ENCODE peak calls at places on chromosomes 12 and 14, in five cellular contexts. One of them, this sample, is unnamed.

GRCh38 chr12:47385587-47385986 is 305.8 kb upstream of the AMIGO2 start:
- DNase-seq in colonic mucosa: no peak
- DNase-seq in small intestine: no peak
- DNase-seq in GM23248: no peak
- DNase-seq in stomach: no peak
- DNase-seq in this sample: no peak

GRCh38 chr14:75022655-75023054 is 19.9 kb downstream of the EIF2B2 start:
- DNase-seq in colonic mucosa: no peak
- DNase-seq in small intestine: no peak
- DNase-seq in GM23248: peak; percentile 46
- DNase-seq in stomach: no peak
- DNase-seq in this sample: no peak

GRCh38 chr12:92571844-92572543 is 130.8 kb upstream of the PLEKHG7 start:
- DNase-seq in colonic mucosa: no peak
- DNase-seq in small intestine: no peak
- DNase-seq in GM23248: peak; percentile 21
- DNase-seq in stomach: no peak
- DNase-seq in this sample: no peak

GRCh38 chr12:7884687-7885086 is 12.0 kb upstream of the SLC2A14 start:
- DNase-seq in colonic mucosa: no peak
- DNase-seq in small intestine: peak; percentile 16
- DNase-seq in GM23248: no peak
- DNase-seq in stomach: no peak
- DNase-seq in this sample: no peak

GRCh38 chr12:93902736-93903562 is 225.8 kb downstream of the CRADD start:
- DNase-seq in colonic mucosa: peak; percentile 49
- DNase-seq in small intestine: peak; percentile 89
- DNase-seq in GM23248: no peak
- DNase-seq in stomach: no peak
- DNase-seq in this sample: no peak

GRCh38 chr14:95337052-95337595 is 17.4 kb upstream of the CLMN start:
- DNase-seq in colonic mucosa: no peak
- DNase-seq in small intestine: no peak
- DNase-seq in GM23248: no peak
- DNase-seq in stomach: no peak
- DNase-seq in this sample: no peak

GRCh38 chr12:58576965-58577364 is 343.3 kb downstream of the LRIG3 start:
- DNase-seq in colonic mucosa: no peak
- DNase-seq in small intestine: no peak
- DNase-seq in GM23248: no peak
- DNase-seq in stomach: no peak
- DNase-seq in this sample: no peak

GRCh38 chr12:57456145-57456700 is 1.1 kb downstream of the INHBE start:
- DNase-seq in colonic mucosa: peak; percentile 52
- DNase-seq in small intestine: peak; percentile 52
- DNase-seq in GM23248: peak; percentile 55
- DNase-seq in stomach: no peak
- DNase-seq in this sample: no peak

GRCh38 chr12:104956870-104957301 is 1.2 kb downstream of the SLC41A2 start:
- DNase-seq in colonic mucosa: no peak
- DNase-seq in small intestine: no peak
- DNase-seq in GM23248: peak; percentile 13
- DNase-seq in stomach: no peak
- DNase-seq in this sample: no peak

GRCh38 chr12:124565071-124565491 is 2.3 kb downstream of the NCOR2 start:
- DNase-seq in colonic mucosa: no peak
- DNase-seq in small intestine: no peak
- DNase-seq in GM23248: peak; percentile 77
- DNase-seq in stomach: no peak
- DNase-seq in this sample: no peak

GRCh38 chr14:41604793-41605534 is 1.7 kb upstream of the LRFN5 start:
- DNase-seq in colonic mucosa: peak; percentile 16
- DNase-seq in small intestine: no peak
- DNase-seq in GM23248: peak; percentile 88
- DNase-seq in stomach: no peak
- DNase-seq in this sample: no peak

GRCh38 chr12:92362785-92363184 is 217.1 kb upstream of the BTG1 start:
- DNase-seq in colonic mucosa: no peak
- DNase-seq in small intestine: no peak
- DNase-seq in GM23248: no peak
- DNase-seq in stomach: no peak
- DNase-seq in this sample: no peak

GRCh38 chr12:31245822-31246469 is 80.0 kb downstream of the SINHCAF start:
- DNase-seq in colonic mucosa: no peak
- DNase-seq in small intestine: no peak
- DNase-seq in GM23248: no peak
- DNase-seq in stomach: no peak
- DNase-seq in this sample: no peak

GRCh38 chr14:92109490-92109889 is 3.1 kb upstream of the ATXN3 start:
- DNase-seq in colonic mucosa: no peak
- DNase-seq in small intestine: no peak
- DNase-seq in GM23248: no peak
- DNase-seq in stomach: no peak
- DNase-seq in this sample: no peak

GRCh38 chr12:90836689-90837088 is 118.3 kb downstream of the CCER1 start:
- DNase-seq in colonic mucosa: no peak
- DNase-seq in small intestine: no peak
- DNase-seq in GM23248: no peak
- DNase-seq in stomach: no peak
- DNase-seq in this sample: no peak

GRCh38 chr12:6340745-6341438 is 984 bp downstream of the TNFRSF1A start:
- DNase-seq in colonic mucosa: no peak
- DNase-seq in small intestine: peak; percentile 42
- DNase-seq in GM23248: peak; percentile 37
- DNase-seq in stomach: no peak
- DNase-seq in this sample: no peak

GRCh38 chr12:51429705-51430104 is 5.1 kb downstream of the SLC4A8 start:
- DNase-seq in colonic mucosa: no peak
- DNase-seq in small intestine: no peak
- DNase-seq in GM23248: no peak
- DNase-seq in stomach: no peak
- DNase-seq in this sample: no peak

GRCh38 chr12:38016606-38017005 is 300.0 kb upstream of the ALG10B start:
- DNase-seq in colonic mucosa: no peak
- DNase-seq in small intestine: no peak
- DNase-seq in GM23248: no peak
- DNase-seq in stomach: no peak
- DNase-seq in this sample: no peak

GRCh38 chr12:21773263-21773741 is 1.2 kb downstream of the KCNJ8 start:
- DNase-seq in colonic mucosa: peak; percentile 25
- DNase-seq in small intestine: no peak
- DNase-seq in GM23248: peak; percentile 48
- DNase-seq in stomach: no peak
- DNase-seq in this sample: no peak

GRCh38 chr12:15592934-15593333 is 196.3 kb downstream of the EPS8 start:
- DNase-seq in colonic mucosa: no peak
- DNase-seq in small intestine: no peak
- DNase-seq in GM23248: no peak
- DNase-seq in stomach: no peak
- DNase-seq in this sample: no peak

GRCh38 chr12:1560704-1561103 is 33.7 kb downstream of the FBXL14 start:
- DNase-seq in colonic mucosa: no peak
- DNase-seq in small intestine: no peak
- DNase-seq in GM23248: no peak
- DNase-seq in stomach: no peak
- DNase-seq in this sample: no peak

GRCh38 chr12:68960162-68960501 is 27.2 kb upstream of the CPM start:
- DNase-seq in colonic mucosa: no peak
- DNase-seq in small intestine: no peak
- DNase-seq in GM23248: peak; percentile 59
- DNase-seq in stomach: no peak
- DNase-seq in this sample: no peak

GRCh38 chr12:14199455-14200199 is 165.9 kb upstream of the ATF7IP start:
- DNase-seq in colonic mucosa: no peak
- DNase-seq in small intestine: no peak
- DNase-seq in GM23248: no peak
- DNase-seq in stomach: no peak
- DNase-seq in this sample: no peak

GRCh38 chr12:51238037-51238509 is 553 bp upstream of the DAZAP2 start:
- DNase-seq in colonic mucosa: no peak
- DNase-seq in small intestine: peak; percentile 51
- DNase-seq in GM23248: peak; percentile 31
- DNase-seq in stomach: peak; percentile 50
- DNase-seq in this sample: no peak

GRCh38 chr14:71362282-71362681 is 455.0 kb downstream of the PCNX1 start:
- DNase-seq in colonic mucosa: no peak
- DNase-seq in small intestine: no peak
- DNase-seq in GM23248: no peak
- DNase-seq in stomach: no peak
- DNase-seq in this sample: no peak

GRCh38 chr12:50196537-50196936 is 29.4 kb upstream of the CERS5 start:
- DNase-seq in colonic mucosa: no peak
- DNase-seq in small intestine: no peak
- DNase-seq in GM23248: no peak
- DNase-seq in stomach: no peak
- DNase-seq in this sample: no peak

GRCh38 chr14:80415636-80416035 is 204.3 kb upstream of the DIO2 start:
- DNase-seq in colonic mucosa: no peak
- DNase-seq in small intestine: no peak
- DNase-seq in GM23248: no peak
- DNase-seq in stomach: no peak
- DNase-seq in this sample: no peak

GRCh38 chr14:80419769-80420168 is 208.5 kb upstream of the DIO2 start:
- DNase-seq in colonic mucosa: no peak
- DNase-seq in small intestine: no peak
- DNase-seq in GM23248: no peak
- DNase-seq in stomach: no peak
- DNase-seq in this sample: no peak

GRCh38 chr14:80414080-80414479 is 202.8 kb upstream of the DIO2 start:
- DNase-seq in colonic mucosa: no peak
- DNase-seq in small intestine: no peak
- DNase-seq in GM23248: no peak
- DNase-seq in stomach: no peak
- DNase-seq in this sample: no peak

GRCh38 chr14:80419339-80419738 is 208.0 kb upstream of the DIO2 start:
- DNase-seq in colonic mucosa: no peak
- DNase-seq in small intestine: no peak
- DNase-seq in GM23248: no peak
- DNase-seq in stomach: peak; percentile 71
- DNase-seq in this sample: no peak
- H3K27me3 ChIP-seq in colonic mucosa: no peaks in the 10 kb centered on the region
- H3K27me3 ChIP-seq in small intestine: no peaks in the 10 kb centered on the region
- H3K27me3 ChIP-seq in GM23248: no peaks in the 10 kb centered on the region
- H3K27me3 ChIP-seq in stomach: no peaks in the 10 kb centered on the region
- H3K27me3 ChIP-seq in this sample: no peaks in the 10 kb centered on the region

DNA sequence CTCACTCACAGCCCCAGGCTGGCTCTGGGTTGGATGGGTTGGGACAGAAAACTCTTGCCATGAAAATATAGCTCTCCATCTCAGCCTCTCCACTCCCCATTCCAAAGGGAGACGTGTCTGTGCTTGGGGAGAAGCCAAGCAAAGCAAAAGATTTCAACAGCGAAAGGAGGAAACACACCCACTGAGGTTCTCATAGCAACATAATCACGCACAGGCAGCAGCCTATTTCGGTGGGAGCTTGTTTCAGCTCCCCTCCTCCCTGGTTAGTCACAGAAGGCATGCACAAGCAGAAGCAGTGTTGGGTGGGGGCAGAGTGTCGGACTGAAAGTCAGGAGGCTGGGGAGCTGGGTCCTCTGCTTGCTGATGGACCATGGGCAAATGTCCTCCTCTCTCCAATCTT is 1.9 kb upstream of the PRMT8 start:
- DNase-seq in colonic mucosa: no peak
- DNase-seq in small intestine: no peak
- DNase-seq in GM23248: peak; percentile 39
- DNase-seq in stomach: no peak
- DNase-seq in this sample: no peak
- H3K27me3 ChIP-seq in colonic mucosa: peaks cover 37% of the 10 kb centered on the region
- H3K27me3 ChIP-seq in small intestine: peaks cover 11% of the 10 kb centered on the region
- H3K27me3 ChIP-seq in GM23248: peaks cover 57% of the 10 kb centered on the region
- H3K27me3 ChIP-seq in stomach: peaks cover 17% of the 10 kb centered on the region
- H3K27me3 ChIP-seq in this sample: peaks cover 18% of the 10 kb centered on the region

GRCh38 chr14:105503918-105504692 is 13.1 kb downstream of the TEDC1 start:
- DNase-seq in colonic mucosa: no peak
- DNase-seq in small intestine: no peak
- DNase-seq in GM23248: no peak
- DNase-seq in stomach: no peak
- DNase-seq in this sample: no peak

GRCh38 chr14:105505101-105505500 is 14.1 kb downstream of the TEDC1 start:
- DNase-seq in colonic mucosa: no peak
- DNase-seq in small intestine: no peak
- DNase-seq in GM23248: no peak
- DNase-seq in stomach: no peak
- DNase-seq in this sample: no peak

GRCh38 chr14:105507247-105507646 is 16.2 kb downstream of the TEDC1 start:
- DNase-seq in colonic mucosa: no peak
- DNase-seq in small intestine: no peak
- DNase-seq in GM23248: no peak
- DNase-seq in stomach: no peak
- DNase-seq in this sample: peak; percentile 8

GRCh38 chr14:105508601-105509000 is 17.6 kb downstream of the TEDC1 start:
- DNase-seq in colonic mucosa: no peak
- DNase-seq in small intestine: no peak
- DNase-seq in GM23248: no peak
- DNase-seq in stomach: no peak
- DNase-seq in this sample: peak; percentile 33

GRCh38 chr14:105508069-105508468 is 17.0 kb downstream of the TEDC1 start:
- DNase-seq in colonic mucosa: no peak
- DNase-seq in small intestine: no peak
- DNase-seq in GM23248: no peak
- DNase-seq in stomach: no peak
- DNase-seq in this sample: no peak
- H3K27me3 ChIP-seq in colonic mucosa: no peaks in the 10 kb centered on the region
- H3K27me3 ChIP-seq in small intestine: no peaks in the 10 kb centered on the region
- H3K27me3 ChIP-seq in GM23248: peaks cover 27% of the 10 kb centered on the region
- H3K27me3 ChIP-seq in stomach: no peaks in the 10 kb centered on the region
- H3K27me3 ChIP-seq in this sample: peaks cover 9% of the 10 kb centered on the region

GRCh38 chr12:53988519-53989226 is 3.7 kb downstream of the HOXC10 start:
- DNase-seq in colonic mucosa: no peak
- DNase-seq in small intestine: no peak
- DNase-seq in GM23248: no peak
- DNase-seq in stomach: no peak
- DNase-seq in this sample: no peak
- H3K27me3 ChIP-seq in colonic mucosa: peaks cover 96% of the 10 kb centered on the region
- H3K27me3 ChIP-seq in small intestine: peaks cover 7% of the 10 kb centered on the region
- H3K27me3 ChIP-seq in GM23248: peaks cover 93% of the 10 kb centered on the region
- H3K27me3 ChIP-seq in stomach: peaks cover 87% of the 10 kb centered on the region
- H3K27me3 ChIP-seq in this sample: peaks cover 95% of the 10 kb centered on the region

GRCh38 chr12:53974084-53975018 is at the start of gene HOTAIR:
- DNase-seq in colonic mucosa: no peak
- DNase-seq in small intestine: peak; percentile 38
- DNase-seq in GM23248: peak; percentile 54
- DNase-seq in stomach: no peak
- DNase-seq in this sample: no peak

GRCh38 chr12:53976172-53976822 is 1.5 kb upstream of the HOTAIR start:
- DNase-seq in colonic mucosa: no peak
- DNase-seq in small intestine: no peak
- DNase-seq in GM23248: no peak
- DNase-seq in stomach: no peak
- DNase-seq in this sample: no peak

GRCh38 chr12:53976823-53977595 is 2.3 kb upstream of the HOTAIR start:
- DNase-seq in colonic mucosa: no peak
- DNase-seq in small intestine: no peak
- DNase-seq in GM23248: no peak
- DNase-seq in stomach: no peak
- DNase-seq in this sample: no peak

GRCh38 chr12:53975019-53975815 is 463 bp upstream of the HOTAIR start:
- DNase-seq in colonic mucosa: no peak
- DNase-seq in small intestine: no peak
- DNase-seq in GM23248: no peak
- DNase-seq in stomach: no peak
- DNase-seq in this sample: no peak

GRCh38 chr12:53975816-53976152 is 1.0 kb upstream of the HOTAIR start:
- DNase-seq in colonic mucosa: no peak
- DNase-seq in small intestine: peak; percentile 48
- DNase-seq in GM23248: no peak
- DNase-seq in stomach: no peak
- DNase-seq in this sample: no peak
- H3K27me3 ChIP-seq in colonic mucosa: peaks cover 94% of the 10 kb centered on the region
- H3K27me3 ChIP-seq in small intestine: no peaks in the 10 kb centered on the region
- H3K27me3 ChIP-seq in GM23248: peaks cover 99% of the 10 kb centered on the region
- H3K27me3 ChIP-seq in stomach: peaks cover 30% of the 10 kb centered on the region
- H3K27me3 ChIP-seq in this sample: peaks cover 95% of the 10 kb centered on the region